ENCODE peak calls at places on chromosomes 7 and 10, in six cellular contexts. One of them, this sample, is unnamed.

GRCh38 chr7:56092789-56093531 is at the start of gene PHKG1:
- DNase-seq in cardiac muscle cell: peak; percentile 22
- DNase-seq in heart right ventricle: peak; percentile 89
- DNase-seq in sigmoid colon: peak; percentile 94
- DNase-seq in ovary: peak; percentile 89
- DNase-seq in tibial artery: peak; percentile 71
- DNase-seq in this sample: peak; percentile 94

GRCh38 chr10:71982269-71983178 is 18.3 kb downstream of the CHST3 start:
- DNase-seq in heart right ventricle: no peak
- DNase-seq in tibial artery: no peak
- DNase-seq in ovary: peak; percentile 31
- DNase-seq in cardiac muscle cell: no peak
- DNase-seq in sigmoid colon: peak; percentile 50
- DNase-seq in this sample: no peak

GRCh38 chr7:163298-163695 is 29.1 kb upstream of the FAM20C start:
- DNase-seq in ovary: peak; percentile 30
- DNase-seq in sigmoid colon: no peak
- DNase-seq in tibial artery: no peak
- DNase-seq in heart right ventricle: no peak
- DNase-seq in cardiac muscle cell: no peak
- DNase-seq in this sample: no peak

GRCh38 chr7:105046414-105046813 is 32.4 kb downstream of the KMT2E start:
- DNase-seq in tibial artery: no peak
- DNase-seq in cardiac muscle cell: no peak
- DNase-seq in heart right ventricle: no peak
- DNase-seq in sigmoid colon: no peak
- DNase-seq in ovary: no peak
- DNase-seq in this sample: no peak

GRCh38 chr7:80902035-80902434 is 16.8 kb downstream of the SEMA3C start:
- DNase-seq in tibial artery: no peak
- DNase-seq in ovary: no peak
- DNase-seq in sigmoid colon: no peak
- DNase-seq in cardiac muscle cell: no peak
- DNase-seq in heart right ventricle: no peak
- DNase-seq in this sample: no peak

GRCh38 chr7:38306136-38306535 is 32.7 kb upstream of the TARP start:
- DNase-seq in sigmoid colon: no peak
- DNase-seq in cardiac muscle cell: no peak
- DNase-seq in heart right ventricle: no peak
- DNase-seq in tibial artery: no peak
- DNase-seq in ovary: no peak
- DNase-seq in this sample: no peak

GRCh38 chr7:33928986-33929385 is 23.6 kb downstream of the BMPER start:
- DNase-seq in tibial artery: no peak
- DNase-seq in sigmoid colon: no peak
- DNase-seq in heart right ventricle: no peak
- DNase-seq in cardiac muscle cell: no peak
- DNase-seq in ovary: no peak
- DNase-seq in this sample: no peak

GRCh38 chr7:378551-379455 is 88.8 kb downstream of the FOXL3 start:
- DNase-seq in heart right ventricle: no peak
- DNase-seq in ovary: peak; percentile 30
- DNase-seq in cardiac muscle cell: no peak
- DNase-seq in sigmoid colon: peak; percentile 68
- DNase-seq in tibial artery: peak; percentile 20
- DNase-seq in this sample: peak; percentile 13

GRCh38 chr7:40546616-40547501 is 412.1 kb downstream of the SUGCT start:
- DNase-seq in ovary: no peak
- DNase-seq in cardiac muscle cell: no peak
- DNase-seq in tibial artery: no peak
- DNase-seq in sigmoid colon: no peak
- DNase-seq in heart right ventricle: no peak
- DNase-seq in this sample: no peak

GRCh38 chr7:87216701-87217508 is 2.6 kb downstream of the TMEM243 start:
- DNase-seq in sigmoid colon: no peak
- DNase-seq in ovary: no peak
- DNase-seq in tibial artery: no peak
- DNase-seq in heart right ventricle: no peak
- DNase-seq in cardiac muscle cell: no peak
- DNase-seq in this sample: no peak

GRCh38 chr10:85600744-85601081 is 765.9 kb downstream of the GRID1 start:
- DNase-seq in cardiac muscle cell: no peak
- DNase-seq in tibial artery: no peak
- DNase-seq in heart right ventricle: no peak
- DNase-seq in ovary: no peak
- DNase-seq in sigmoid colon: no peak
- DNase-seq in this sample: no peak

GRCh38 chr10:111989136-111990050 is 194.2 kb downstream of the GPAM start:
- DNase-seq in heart right ventricle: no peak
- DNase-seq in ovary: no peak
- DNase-seq in tibial artery: no peak
- DNase-seq in sigmoid colon: no peak
- DNase-seq in cardiac muscle cell: no peak
- DNase-seq in this sample: no peak

GRCh38 chr7:44147026-44147881 is 6.1 kb upstream of the MYL7 start:
- DNase-seq in sigmoid colon: peak; percentile 63
- DNase-seq in heart right ventricle: no peak
- DNase-seq in ovary: peak; percentile 59
- DNase-seq in tibial artery: no peak
- DNase-seq in cardiac muscle cell: peak; percentile 33
- DNase-seq in this sample: peak; percentile 74

GRCh38 chr10:47318706-47319105 is 3.5 kb upstream of the GDF2 start:
- DNase-seq in heart right ventricle: no peak
- DNase-seq in ovary: peak; percentile 3
- DNase-seq in cardiac muscle cell: no peak
- DNase-seq in sigmoid colon: no peak
- DNase-seq in tibial artery: no peak
- DNase-seq in this sample: no peak

GRCh38 chr7:101179117-101179779 is 845 bp downstream of the NAT16 start:
- DNase-seq in ovary: no peak
- DNase-seq in tibial artery: no peak
- DNase-seq in cardiac muscle cell: no peak
- DNase-seq in sigmoid colon: no peak
- DNase-seq in heart right ventricle: no peak
- DNase-seq in this sample: no peak

GRCh38 chr10:86632009-86632800 is 22.1 kb upstream of the OPN4 start:
- DNase-seq in tibial artery: no peak
- DNase-seq in cardiac muscle cell: peak; percentile 81
- DNase-seq in sigmoid colon: no peak
- DNase-seq in ovary: peak; percentile 57
- DNase-seq in heart right ventricle: peak; percentile 27
- DNase-seq in this sample: peak; percentile 54

GRCh38 chr7:55441668-55442305 is 76.7 kb downstream of the LANCL2 start:
- DNase-seq in ovary: no peak
- DNase-seq in heart right ventricle: no peak
- DNase-seq in cardiac muscle cell: no peak
- DNase-seq in tibial artery: no peak
- DNase-seq in sigmoid colon: no peak
- DNase-seq in this sample: no peak

GRCh38 chr7:85021090-85021704 is 165.7 kb downstream of the SEMA3D start:
- DNase-seq in ovary: no peak
- DNase-seq in tibial artery: no peak
- DNase-seq in cardiac muscle cell: peak; percentile 29
- DNase-seq in sigmoid colon: no peak
- DNase-seq in heart right ventricle: no peak
- DNase-seq in this sample: no peak

GRCh38 chr10:27619329-27619728 is 115.2 kb downstream of the RAB18 start:
- DNase-seq in cardiac muscle cell: no peak
- DNase-seq in sigmoid colon: no peak
- DNase-seq in tibial artery: no peak
- DNase-seq in ovary: no peak
- DNase-seq in heart right ventricle: no peak
- DNase-seq in this sample: no peak

GRCh38 chr10:61961278-61961677 is 59.8 kb downstream of the ARID5B start:
- DNase-seq in cardiac muscle cell: no peak
- DNase-seq in tibial artery: no peak
- DNase-seq in ovary: no peak
- DNase-seq in sigmoid colon: no peak
- DNase-seq in heart right ventricle: no peak
- DNase-seq in this sample: no peak

GRCh38 chr10:24320373-24320772 is 111.4 kb downstream of the KIAA1217 start:
- DNase-seq in tibial artery: no peak
- DNase-seq in cardiac muscle cell: no peak
- DNase-seq in heart right ventricle: no peak
- DNase-seq in ovary: no peak
- DNase-seq in sigmoid colon: no peak
- DNase-seq in this sample: no peak

GRCh38 chr7:136045992-136046391 is 68.8 kb upstream of the MTPN start:
- DNase-seq in sigmoid colon: peak; percentile 64
- DNase-seq in tibial artery: no peak
- DNase-seq in ovary: no peak
- DNase-seq in cardiac muscle cell: no peak
- DNase-seq in heart right ventricle: no peak
- DNase-seq in this sample: no peak

GRCh38 chr7:44108768-44109750 is 4.9 kb downstream of the AEBP1 start:
- DNase-seq in heart right ventricle: no peak
- DNase-seq in cardiac muscle cell: no peak
- DNase-seq in tibial artery: no peak
- DNase-seq in ovary: no peak
- DNase-seq in sigmoid colon: no peak
- DNase-seq in this sample: no peak

GRCh38 chr10:42872865-42873435 is 90.4 kb downstream of the BMS1 start:
- DNase-seq in sigmoid colon: no peak
- DNase-seq in tibial artery: no peak
- DNase-seq in heart right ventricle: no peak
- DNase-seq in cardiac muscle cell: no peak
- DNase-seq in ovary: no peak
- DNase-seq in this sample: no peak

GRCh38 chr10:30456262-30456661 is 22.3 kb downstream of the MAP3K8 start:
- DNase-seq in heart right ventricle: no peak
- DNase-seq in tibial artery: peak; percentile 32
- DNase-seq in cardiac muscle cell: no peak
- DNase-seq in sigmoid colon: no peak
- DNase-seq in ovary: no peak
- DNase-seq in this sample: no peak

GRCh38 chr7:128974241-128974934 is 36.7 kb downstream of the IRF5 start:
- DNase-seq in cardiac muscle cell: no peak
- DNase-seq in tibial artery: no peak
- DNase-seq in ovary: no peak
- DNase-seq in sigmoid colon: no peak
- DNase-seq in heart right ventricle: no peak
- DNase-seq in this sample: no peak

GRCh38 chr7:106623846-106624245 is 37.1 kb downstream of the CCDC71L start:
- DNase-seq in ovary: no peak
- DNase-seq in tibial artery: peak; percentile 28
- DNase-seq in cardiac muscle cell: no peak
- DNase-seq in heart right ventricle: no peak
- DNase-seq in sigmoid colon: no peak
- DNase-seq in this sample: no peak

GRCh38 chr10:6144609-6145413 is 56.0 kb downstream of the RBM17 start:
- DNase-seq in sigmoid colon: peak; percentile 95
- DNase-seq in ovary: peak; percentile 94
- DNase-seq in cardiac muscle cell: peak; percentile 92
- DNase-seq in tibial artery: peak; percentile 92
- DNase-seq in heart right ventricle: peak; percentile 91
- DNase-seq in this sample: peak; percentile 82
- H3K27ac ChIP-seq in sigmoid colon: peak overlapping the region; percentile 81
- H3K27ac ChIP-seq in ovary: peak overlapping the region; percentile 90
- H3K27ac ChIP-seq in cardiac muscle cell: peak overlapping the region; percentile 3
- H3K27ac ChIP-seq in tibial artery: peak overlapping the region; percentile 82
- H3K27ac ChIP-seq in heart right ventricle: peak overlapping the region; percentile 30
- H3K27ac ChIP-seq in this sample: peak overlapping the region; percentile 68

GRCh38 chr7:115271332-115272235 is 349.7 kb downstream of the MDFIC start:
- DNase-seq in heart right ventricle: no peak
- DNase-seq in cardiac muscle cell: no peak
- DNase-seq in ovary: no peak
- DNase-seq in tibial artery: no peak
- DNase-seq in sigmoid colon: no peak
- DNase-seq in this sample: no peak

GRCh38 chr7:115267503-115267902 is 345.6 kb downstream of the MDFIC start:
- DNase-seq in tibial artery: no peak
- DNase-seq in cardiac muscle cell: no peak
- DNase-seq in sigmoid colon: no peak
- DNase-seq in ovary: no peak
- DNase-seq in heart right ventricle: no peak
- DNase-seq in this sample: no peak

DNA sequence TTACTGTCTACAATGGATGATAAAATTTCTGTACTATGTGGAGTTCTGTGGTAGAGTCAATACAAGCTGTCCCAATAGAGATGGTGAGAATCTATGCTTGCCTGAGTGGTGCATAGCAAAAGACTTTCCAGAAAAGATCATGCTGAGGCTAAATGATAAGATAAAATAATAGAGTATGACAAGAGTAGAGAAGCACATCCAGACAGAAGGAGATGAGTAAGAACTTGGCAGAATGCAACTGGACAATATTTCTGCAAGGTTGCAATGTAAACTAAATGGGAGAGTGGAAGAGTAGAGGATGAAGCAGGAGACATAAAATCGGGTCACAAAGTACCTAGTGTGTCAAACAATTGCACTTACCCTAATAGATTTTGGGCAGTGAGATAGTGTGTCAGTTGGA is 347.6 kb downstream of the MDFIC start:
- DNase-seq in cardiac muscle cell: no peak
- DNase-seq in sigmoid colon: no peak
- DNase-seq in ovary: no peak
- DNase-seq in tibial artery: no peak
- DNase-seq in heart right ventricle: no peak
- DNase-seq in this sample: no peak
- H3K27ac ChIP-seq in cardiac muscle cell: no peak overlapping the region
- H3K27ac ChIP-seq in sigmoid colon: no peak overlapping the region
- H3K27ac ChIP-seq in ovary: no peak overlapping the region
- H3K27ac ChIP-seq in tibial artery: no peak overlapping the region
- H3K27ac ChIP-seq in heart right ventricle: no peak overlapping the region
- H3K27ac ChIP-seq in this sample: no peak overlapping the region

DNA sequence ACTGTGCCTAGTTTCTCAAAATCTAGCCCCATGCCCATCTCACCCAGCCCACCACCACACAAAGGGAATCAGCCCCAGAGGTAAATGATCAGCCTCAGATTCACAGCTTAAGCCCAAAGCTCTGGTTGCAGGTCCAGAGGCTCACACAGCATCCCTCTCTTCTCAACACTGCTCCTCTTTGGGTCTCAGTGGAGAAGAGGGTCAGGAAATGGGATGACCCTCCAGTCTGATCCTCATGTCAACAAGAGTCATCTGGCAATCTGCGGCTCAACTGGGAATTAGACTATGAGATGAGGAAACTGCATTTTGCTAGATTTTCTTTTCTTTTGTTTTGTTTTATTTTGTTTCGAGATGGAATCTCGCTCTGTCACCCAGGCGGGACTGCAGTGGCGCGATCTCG is 126.2 kb upstream of the PDLIM1 start:
- DNase-seq in tibial artery: no peak
- DNase-seq in sigmoid colon: no peak
- DNase-seq in ovary: no peak
- DNase-seq in heart right ventricle: peak; percentile 53
- DNase-seq in cardiac muscle cell: no peak
- DNase-seq in this sample: no peak
- H3K27ac ChIP-seq in tibial artery: peak overlapping the region; percentile 91
- H3K27ac ChIP-seq in sigmoid colon: peak overlapping the region; percentile 96
- H3K27ac ChIP-seq in ovary: no peak overlapping the region
- H3K27ac ChIP-seq in heart right ventricle: peak overlapping the region; percentile 11
- H3K27ac ChIP-seq in cardiac muscle cell: no peak overlapping the region
- H3K27ac ChIP-seq in this sample: no peak overlapping the region

GRCh38 chr7:139286144-139286543 is 55.0 kb upstream of the FMC1 start:
- DNase-seq in ovary: no peak
- DNase-seq in sigmoid colon: no peak
- DNase-seq in cardiac muscle cell: no peak
- DNase-seq in heart right ventricle: no peak
- DNase-seq in tibial artery: no peak
- DNase-seq in this sample: no peak

GRCh38 chr7:139284252-139284896 is 53.3 kb downstream of the UBN2 start:
- DNase-seq in ovary: no peak
- DNase-seq in sigmoid colon: no peak
- DNase-seq in cardiac muscle cell: no peak
- DNase-seq in tibial artery: no peak
- DNase-seq in heart right ventricle: no peak
- DNase-seq in this sample: no peak
- H3K27ac ChIP-seq in ovary: no peak overlapping the region
- H3K27ac ChIP-seq in sigmoid colon: no peak overlapping the region
- H3K27ac ChIP-seq in cardiac muscle cell: no peak overlapping the region
- H3K27ac ChIP-seq in tibial artery: no peak overlapping the region
- H3K27ac ChIP-seq in heart right ventricle: no peak overlapping the region
- H3K27ac ChIP-seq in this sample: no peak overlapping the region

This sample was measured in pancreas.